ENCODE peak calls at places on chromosomes 1 and 21, in seven cellular contexts. M, I, H, K, T, R and J are unnamed samples.

GRCh38 chr1:166969074-166969677 is 6.2 kb downstream of the ILDR2 start:
- DNase-seq in H (no peak), M (no peak), T (no peak), R (no peak), I (no peak), K (no peak), J (no peak)

GRCh38 chr1:147717051-147717705 is 43.2 kb downstream of the GJA5 start:
- DNase-seq in K (no peak), T (no peak), H (peak), R (no peak), I (no peak), M (no peak), J (no peak)

GRCh38 chr1:43951021-43951985 is 4.6 kb downstream of the IPO13 start:
- DNase-seq in H (no peak), R (no peak), T (no peak), M (no peak), I (no peak), K (no peak), J (no peak)

GRCh38 chr1:26826261-26827201 is at the start of gene ZDHHC18:
- DNase-seq in T (peak), K (peak), H (peak), M (peak), I (peak), R (peak), J (no peak)

GRCh38 chr21:35136586-35137254 is 87.6 kb upstream of the RUNX1 start:
- DNase-seq in M (no peak), R (no peak), K (no peak), T (no peak), H (peak), I (no peak), J (peak)

GRCh38 chr1:36871146-36871971 is 163.0 kb downstream of the GRIK3 start:
- DNase-seq in K (no peak), I (no peak), R (peak), M (peak), H (no peak), T (peak), J (no peak)

GRCh38 chr1:31412732-31413404 is at the start of gene SERINC2:
- DNase-seq in T (no peak), R (peak), I (peak), K (peak), H (no peak), M (no peak), J (no peak)

GRCh38 chr1:203177471-203178039 is 1.9 kb upstream of the MYBPH start:
- DNase-seq in M (no peak), H (peak), R (peak), K (no peak), I (no peak), T (no peak), J (peak)